ENCODE peak calls at places on chromosomes 1 and 21, in seven cellular contexts. One of them, this sample, is unnamed.

GRCh38 chr1:14840374-14840773 is 241.9 kb downstream of the KAZN start:
- DNase-seq in fibroblast of lung: no peak
- DNase-seq in activated CD4-positive, alpha-beta T cell treated with anti-CD3 and anti-CD28 coated beads, Interleukin-2, amount 50 U/mL, for 48 hours: no peak
- DNase-seq in activated T-helper 1 cell treated with anti-CD3 and anti-CD28 coated beads, Interleukin-2, amount 50 U/mL, for 16 hours: no peak
- DNase-seq in EL: no peak
- DNase-seq in activated T-cell treated with anti-CD3 and anti-CD28 coated beads for 24 hours: no peak
- DNase-seq in EH: no peak
- DNase-seq in this sample: no peak

GRCh38 chr1:116205941-116206679 is 94.9 kb downstream of the MAB21L3 start:
- DNase-seq in EH: no peak
- DNase-seq in fibroblast of lung: no peak
- DNase-seq in activated CD4-positive, alpha-beta T cell treated with anti-CD3 and anti-CD28 coated beads, Interleukin-2, amount 50 U/mL, for 48 hours: no peak
- DNase-seq in activated T-cell treated with anti-CD3 and anti-CD28 coated beads for 24 hours: no peak
- DNase-seq in EL: no peak
- DNase-seq in activated T-helper 1 cell treated with anti-CD3 and anti-CD28 coated beads, Interleukin-2, amount 50 U/mL, for 16 hours: no peak
- DNase-seq in this sample: no peak

GRCh38 chr21:25750085-25750484 is 15.3 kb downstream of the GABPA start:
- DNase-seq in activated T-cell treated with anti-CD3 and anti-CD28 coated beads for 24 hours: no peak
- DNase-seq in EH: no peak
- DNase-seq in EL: no peak
- DNase-seq in activated T-helper 1 cell treated with anti-CD3 and anti-CD28 coated beads, Interleukin-2, amount 50 U/mL, for 16 hours: no peak
- DNase-seq in fibroblast of lung: no peak
- DNase-seq in activated CD4-positive, alpha-beta T cell treated with anti-CD3 and anti-CD28 coated beads, Interleukin-2, amount 50 U/mL, for 48 hours: no peak
- DNase-seq in this sample: no peak

GRCh38 chr1:56070601-56071000 is 508.8 kb downstream of the PLPP3 start:
- DNase-seq in fibroblast of lung: peak
- DNase-seq in activated T-cell treated with anti-CD3 and anti-CD28 coated beads for 24 hours: no peak
- DNase-seq in EH: peak
- DNase-seq in EL: peak
- DNase-seq in activated T-helper 1 cell treated with anti-CD3 and anti-CD28 coated beads, Interleukin-2, amount 50 U/mL, for 16 hours: no peak
- DNase-seq in activated CD4-positive, alpha-beta T cell treated with anti-CD3 and anti-CD28 coated beads, Interleukin-2, amount 50 U/mL, for 48 hours: no peak
- DNase-seq in this sample: no peak

GRCh38 chr1:203901581-203901980 is 40.2 kb downstream of the SNRPE start:
- DNase-seq in activated T-helper 1 cell treated with anti-CD3 and anti-CD28 coated beads, Interleukin-2, amount 50 U/mL, for 16 hours: no peak
- DNase-seq in EL: no peak
- DNase-seq in fibroblast of lung: no peak
- DNase-seq in EH: no peak
- DNase-seq in activated CD4-positive, alpha-beta T cell treated with anti-CD3 and anti-CD28 coated beads, Interleukin-2, amount 50 U/mL, for 48 hours: no peak
- DNase-seq in activated T-cell treated with anti-CD3 and anti-CD28 coated beads for 24 hours: no peak
- DNase-seq in this sample: no peak

GRCh38 chr1:14017531-14017961 is 317.6 kb downstream of the PRDM2 start:
- DNase-seq in EH: no peak
- DNase-seq in fibroblast of lung: no peak
- DNase-seq in activated CD4-positive, alpha-beta T cell treated with anti-CD3 and anti-CD28 coated beads, Interleukin-2, amount 50 U/mL, for 48 hours: no peak
- DNase-seq in activated T-cell treated with anti-CD3 and anti-CD28 coated beads for 24 hours: no peak
- DNase-seq in activated T-helper 1 cell treated with anti-CD3 and anti-CD28 coated beads, Interleukin-2, amount 50 U/mL, for 16 hours: no peak
- DNase-seq in EL: no peak
- DNase-seq in this sample: no peak

GRCh38 chr1:203557958-203558760 is 64.2 kb downstream of the OPTC start:
- DNase-seq in EL: peak
- DNase-seq in fibroblast of lung: peak
- DNase-seq in EH: peak
- DNase-seq in activated T-helper 1 cell treated with anti-CD3 and anti-CD28 coated beads, Interleukin-2, amount 50 U/mL, for 16 hours: no peak
- DNase-seq in activated CD4-positive, alpha-beta T cell treated with anti-CD3 and anti-CD28 coated beads, Interleukin-2, amount 50 U/mL, for 48 hours: no peak
- DNase-seq in activated T-cell treated with anti-CD3 and anti-CD28 coated beads for 24 hours: no peak
- DNase-seq in this sample: peak

GRCh38 chr1:211229365-211229759 is 29.8 kb upstream of the RCOR3 start:
- DNase-seq in fibroblast of lung: no peak
- DNase-seq in EL: no peak
- DNase-seq in EH: no peak
- DNase-seq in activated CD4-positive, alpha-beta T cell treated with anti-CD3 and anti-CD28 coated beads, Interleukin-2, amount 50 U/mL, for 48 hours: no peak
- DNase-seq in activated T-helper 1 cell treated with anti-CD3 and anti-CD28 coated beads, Interleukin-2, amount 50 U/mL, for 16 hours: no peak
- DNase-seq in activated T-cell treated with anti-CD3 and anti-CD28 coated beads for 24 hours: peak
- DNase-seq in this sample: no peak

GRCh38 chr1:109901508-109902145 is 9.0 kb upstream of the CSF1 start:
- DNase-seq in EH: no peak
- DNase-seq in fibroblast of lung: no peak
- DNase-seq in activated T-cell treated with anti-CD3 and anti-CD28 coated beads for 24 hours: no peak
- DNase-seq in EL: no peak
- DNase-seq in activated T-helper 1 cell treated with anti-CD3 and anti-CD28 coated beads, Interleukin-2, amount 50 U/mL, for 16 hours: no peak
- DNase-seq in activated CD4-positive, alpha-beta T cell treated with anti-CD3 and anti-CD28 coated beads, Interleukin-2, amount 50 U/mL, for 48 hours: peak
- DNase-seq in this sample: no peak